ENCODE peak calls at places on chromosomes 11 and 22, in eight cellular contexts. One of them, this sample, is unnamed.

GRCh38 chr11:33703771-33704170 is 3.1 kb upstream of the C11orf91 start:
- DNase-seq in fibroblast of gingiva: peak
- DNase-seq in DMS153: no peak
- DNase-seq in spleen: no peak
- DNase-seq in HFF-Myc: no peak
- DNase-seq in skeletal muscle cell: no peak
- DNase-seq in H7: no peak
- DNase-seq in left cardiac atrium: peak
- DNase-seq in this sample: no peak

GRCh38 chr11:131408011-131408640 is 37.7 kb downstream of the NTM start:
- DNase-seq in fibroblast of gingiva: no peak
- DNase-seq in DMS153: no peak
- DNase-seq in spleen: no peak
- DNase-seq in HFF-Myc: no peak
- DNase-seq in skeletal muscle cell: no peak
- DNase-seq in H7: peak
- DNase-seq in left cardiac atrium: no peak
- DNase-seq in this sample: no peak

GRCh38 chr11:132402056-132402684 is 1031.8 kb downstream of the NTM start:
- DNase-seq in fibroblast of gingiva: no peak
- DNase-seq in DMS153: peak
- DNase-seq in spleen: no peak
- DNase-seq in HFF-Myc: no peak
- DNase-seq in skeletal muscle cell: peak
- DNase-seq in H7: peak
- DNase-seq in left cardiac atrium: no peak
- DNase-seq in this sample: no peak

GRCh38 chr22:50281384-50281760 is 11.2 kb upstream of the MAPK11 start:
- DNase-seq in fibroblast of gingiva: no peak
- DNase-seq in DMS153: no peak
- DNase-seq in spleen: no peak
- DNase-seq in HFF-Myc: no peak
- DNase-seq in skeletal muscle cell: no peak
- DNase-seq in H7: no peak
- DNase-seq in left cardiac atrium: no peak
- DNase-seq in this sample: no peak

GRCh38 chr11:11476971-11477645 is 124.1 kb upstream of the CSNK2A3 start:
- DNase-seq in fibroblast of gingiva: no peak
- DNase-seq in DMS153: no peak
- DNase-seq in spleen: no peak
- DNase-seq in HFF-Myc: no peak
- DNase-seq in skeletal muscle cell: no peak
- DNase-seq in H7: no peak
- DNase-seq in left cardiac atrium: no peak
- DNase-seq in this sample: no peak

GRCh38 chr11:111510311-111510710 is 1.9 kb downstream of the BTG4 start:
- DNase-seq in fibroblast of gingiva: no peak
- DNase-seq in DMS153: no peak
- DNase-seq in spleen: no peak
- DNase-seq in HFF-Myc: no peak
- DNase-seq in skeletal muscle cell: no peak
- DNase-seq in H7: no peak
- DNase-seq in left cardiac atrium: no peak
- DNase-seq in this sample: no peak

GRCh38 chr22:39612811-39613548 is 42.4 kb downstream of the CACNA1I start:
- DNase-seq in fibroblast of gingiva: no peak
- DNase-seq in DMS153: no peak
- DNase-seq in spleen: no peak
- DNase-seq in HFF-Myc: no peak
- DNase-seq in skeletal muscle cell: no peak
- DNase-seq in H7: no peak
- DNase-seq in left cardiac atrium: no peak
- DNase-seq in this sample: no peak

GRCh38 chr11:64373598-64373974 is 14.6 kb downstream of the RPS6KA4 start:
- DNase-seq in fibroblast of gingiva: no peak
- DNase-seq in DMS153: no peak
- DNase-seq in spleen: no peak
- DNase-seq in HFF-Myc: no peak
- DNase-seq in skeletal muscle cell: no peak
- DNase-seq in H7: no peak
- DNase-seq in left cardiac atrium: no peak
- DNase-seq in this sample: no peak

This sample was measured in central memory CD8-positive, alpha-beta T cell.